ENCODE peak calls at places on chromosome 17, in four cellular contexts. W, G, O and F are unnamed samples.

GRCh38 chr17:7095642-7096041 is 15.6 kb upstream of the CLEC10A start:
- DNase-seq in O (no peak), W (peak; percentile 77), G (no peak), F (no peak)

GRCh38 chr17:16917995-16918394 is 53.9 kb downstream of the TNFRSF13B start:
- DNase-seq in O (no peak), W (no peak), G (no peak), F (no peak)

GRCh38 chr17:68383443-68384321 is 73.6 kb downstream of the WIPI1 start:
- DNase-seq in O (peak; percentile 94), G (peak; percentile 35), W (peak; percentile 82), F (no peak)

GRCh38 chr17:40025991-40026815 is 11.0 kb downstream of the CSF3 start:
- DNase-seq in W (peak; percentile 71), G (peak; percentile 5), O (peak; percentile 61), F (no peak)

GRCh38 chr17:32015245-32016013 is 8.2 kb downstream of the LRRC37B start:
- DNase-seq in W (no peak), O (peak; percentile 28), G (peak; percentile 16), F (peak; percentile 31)

GRCh38 chr17:62134397-62134796 is 69.3 kb upstream of the MED13 start:
- DNase-seq in W (no peak), G (no peak), O (peak; percentile 27), F (no peak)

GRCh38 chr17:45148183-45149036 is at the start of gene HEXIM1:
- DNase-seq in W (peak; percentile 100), O (peak; percentile 100), G (peak; percentile 100), F (peak; percentile 98)

GRCh38 chr17:4576729-4577322 is 7.5 kb upstream of the SMTNL2 start:
- DNase-seq in O (no peak), G (peak; percentile 85), W (no peak), F (peak; percentile 87)

GRCh38 chr17:2438823-2439222 is 38.0 kb upstream of the MNT start:
- DNase-seq in G (no peak), W (no peak), O (peak; percentile 56), F (no peak)

GRCh38 chr17:38509008-38509771 is 80.9 kb downstream of the ARHGAP23 start:
- DNase-seq in G (peak; percentile 95), O (peak; percentile 96), W (peak; percentile 76), F (peak; percentile 88)

GRCh38 chr17:42403150-42403549 is 14.9 kb upstream of the STAT3 start:
- DNase-seq in O (no peak), W (no peak), G (peak; percentile 48), F (peak; percentile 35)

GRCh38 chr17:45235071-45236001 is 13.7 kb downstream of the FMNL1 start:
- DNase-seq in O (peak; percentile 86), G (peak; percentile 87), W (peak; percentile 77), F (peak; percentile 87)

DNA sequence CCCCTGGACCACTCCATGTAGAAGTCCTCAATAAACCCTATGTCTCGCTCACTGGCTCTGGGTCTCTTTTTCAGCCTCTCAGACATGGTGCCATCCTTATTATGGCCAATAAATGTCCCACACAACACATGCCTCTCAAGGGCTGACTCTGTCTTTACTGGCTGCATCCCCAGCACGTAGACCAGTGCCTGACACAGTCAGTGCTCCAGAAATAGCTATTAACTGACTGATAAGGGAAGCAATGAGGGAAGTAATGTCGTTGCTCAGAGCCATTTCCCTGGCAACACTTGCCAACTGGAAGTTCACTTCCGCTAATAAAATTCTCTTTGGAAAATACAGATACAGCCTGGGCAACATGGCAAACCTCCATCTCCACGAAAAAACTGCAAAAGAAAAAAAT is 19.1 kb upstream of the APOH start:
- DNase-seq in W (peak; percentile 8), O (no peak), G (no peak), F (no peak)
- TF ChIP-seq CTCF in W (no peak), O (no peak), G (no peak), F (no peak)

GRCh38 chr17:21374455-21375161 is 1.5 kb upstream of the KCNJ12 start:
- DNase-seq in O (peak; percentile 54), G (no peak), W (no peak), F (no peak)
- TF ChIP-seq CTCF in O (no peak), G (no peak), W (no peak), F (no peak)

GRCh38 chr17:18260332-18261145 is at the start of gene MIEF2:
- DNase-seq in G (peak; percentile 97), O (peak; percentile 95), W (peak; percentile 96), F (peak; percentile 91)
- TF ChIP-seq CTCF in G (no peak), O (no peak), W (no peak), F (no peak)

DNA sequence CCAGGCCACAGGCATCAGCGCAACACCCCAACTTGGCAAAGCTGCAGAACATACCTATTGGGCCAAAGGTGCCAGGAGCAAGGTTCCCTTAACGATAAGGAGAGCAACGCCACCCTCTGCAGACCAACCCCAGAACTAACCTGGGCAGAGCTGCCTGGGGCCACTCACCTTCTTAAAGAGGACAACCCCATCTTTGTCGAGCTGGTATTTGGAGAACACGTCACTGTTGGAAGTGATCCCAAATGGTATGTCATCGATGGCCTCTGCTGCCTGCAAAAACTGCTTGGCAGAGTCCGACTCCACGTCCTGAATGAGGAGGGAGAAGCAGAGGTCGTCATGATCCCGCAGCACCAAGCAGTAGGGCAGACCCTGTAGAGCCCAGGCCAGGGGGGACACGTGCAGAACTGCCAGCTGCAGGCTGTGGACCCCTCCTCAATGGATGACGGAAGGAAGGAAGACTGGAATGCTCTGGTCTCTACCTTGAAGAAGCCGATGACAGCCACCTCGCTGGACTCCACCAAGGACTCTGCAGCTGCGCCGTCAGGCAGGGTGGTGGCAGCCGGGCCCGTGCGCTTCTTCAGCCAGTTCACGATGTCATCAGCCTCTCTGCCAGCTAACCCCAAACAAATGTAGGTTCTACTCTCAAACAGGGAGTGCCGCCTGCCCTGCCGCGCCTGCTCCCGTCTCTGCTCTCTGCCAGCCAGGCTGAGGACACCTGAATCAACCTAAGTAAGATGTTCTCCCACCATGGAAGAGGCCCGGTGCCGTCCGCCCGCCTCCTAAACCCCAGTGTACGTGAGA is 5.2 kb downstream of the P4HB start:
- DNase-seq in O (peak; percentile 53), W (no peak), G (no peak), F (no peak)
- TF ChIP-seq CTCF in O (no peak), W (no peak), G (no peak), F (no peak)

GRCh38 chr17:72351884-72352346 is 231.1 kb downstream of the SOX9 start:
- DNase-seq in O (no peak), G (no peak), W (no peak), F (peak; percentile 30)
- TF ChIP-seq CTCF in O (no peak), G (no peak), W (no peak), F (no peak)

GRCh38 chr17:66040402-66040801 is 151.5 kb downstream of the CEP112 start:
- DNase-seq in O (no peak), G (no peak), W (no peak), F (peak; percentile 11)
- TF ChIP-seq CTCF in O (no peak), G (no peak), W (no peak), F (no peak)

DNA sequence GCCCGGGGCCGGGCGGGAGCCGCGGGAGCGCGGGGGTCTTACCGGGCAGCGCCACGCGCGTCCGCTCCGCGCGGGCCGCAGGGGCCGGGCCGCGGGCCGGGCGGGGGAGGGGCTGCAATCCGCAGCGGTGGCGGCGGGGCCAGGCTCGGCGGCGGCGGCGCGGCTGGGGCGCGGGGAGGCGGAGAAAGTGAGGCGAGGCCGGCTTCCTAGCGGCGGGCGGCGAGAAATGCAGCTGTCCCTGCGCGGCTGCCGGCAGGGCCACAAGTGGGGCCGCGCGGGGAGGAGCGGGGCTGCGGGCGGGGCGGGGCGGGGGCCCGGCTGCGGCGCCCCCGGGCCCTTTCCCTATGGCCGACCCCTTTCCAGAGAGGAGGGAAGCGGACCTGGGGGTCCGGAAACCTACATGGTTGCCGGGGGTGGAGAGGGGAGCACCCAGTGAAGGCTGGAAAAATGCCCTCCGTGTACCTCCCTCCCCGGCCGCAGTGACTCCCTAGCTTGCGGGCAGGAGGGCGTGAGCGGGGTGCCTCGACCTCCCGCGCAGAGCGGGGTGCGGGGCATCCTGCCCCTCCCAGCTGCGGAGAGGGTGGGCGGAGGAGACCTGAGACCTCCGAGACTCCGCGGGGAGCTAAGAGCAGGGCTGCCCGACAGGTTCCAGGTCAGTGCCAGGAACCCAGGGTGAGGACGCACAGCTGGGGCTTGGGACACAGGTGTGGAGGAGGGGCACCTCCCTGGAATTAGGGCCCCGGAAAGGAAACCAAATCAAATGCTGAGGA is at the start of gene CUEDC1:
- DNase-seq in O (peak; percentile 50), W (peak; percentile 56), G (peak; percentile 91), F (peak; percentile 90)
- TF ChIP-seq CTCF in O (peak; percentile 1), W (no peak), G (no peak), F (no peak)